ENCODE peak calls at places on chromosomes 5 and 9, in seven cellular contexts. K, O, P, N, Y, D and E are unnamed samples.

GRCh38 chr5:107968998-107969397 is 298.3 kb upstream of the EFNA5 start:
- DNase-seq in K (peak; percentile 72), O (peak; percentile 72), P (no peak), N (no peak), Y (no peak), D (no peak), E (peak; percentile 46)

GRCh38 chr5:136811551-136811950 is 446.2 kb upstream of the TRPC7 start:
- DNase-seq in K (peak; percentile 45), O (peak; percentile 86), P (no peak), N (no peak), Y (no peak), D (peak; percentile 73), E (peak; percentile 87)

GRCh38 chr5:72433520-72433919 is 73.7 kb downstream of the ZNF366 start:
- DNase-seq in K (no peak), O (no peak), P (no peak), N (no peak), Y (no peak), D (no peak), E (no peak)

GRCh38 chr9:86285247-86285646 is 2.9 kb upstream of the ISCA1 start:
- DNase-seq in K (no peak), O (no peak), P (no peak), N (no peak), Y (no peak), D (no peak), E (no peak)

GRCh38 chr5:40981420-40981819 is 72.1 kb downstream of the C7 start:
- DNase-seq in K (no peak), O (no peak), P (no peak), N (no peak), Y (no peak), D (no peak), E (no peak)

GRCh38 chr5:77563475-77563874 is 71.4 kb upstream of the WDR41 start:
- DNase-seq in K (no peak), O (no peak), P (no peak), N (no peak), Y (no peak), D (no peak), E (no peak)

GRCh38 chr9:88974641-88975040 is 16.6 kb upstream of the S1PR3 start:
- DNase-seq in K (no peak), O (no peak), P (no peak), N (peak; percentile 49), Y (no peak), D (no peak), E (no peak)

GRCh38 chr5:97980291-97980690 is 793.2 kb upstream of the RGMB start:
- DNase-seq in K (peak; percentile 55), O (no peak), P (no peak), N (no peak), Y (no peak), D (no peak), E (no peak)

GRCh38 chr5:137921931-137922330 is 32.7 kb downstream of the PKD2L2 start:
- DNase-seq in K (no peak), O (peak; percentile 44), P (no peak), N (no peak), Y (no peak), D (no peak), E (peak; percentile 43)

GRCh38 chr5:78574731-78575161 is 73.8 kb downstream of the LHFPL2 start:
- DNase-seq in K (no peak), O (peak; percentile 63), P (no peak), N (no peak), Y (no peak), D (no peak), E (peak; percentile 56)

GRCh38 chr9:80968611-80969010 is 720.7 kb downstream of the TLE1 start:
- DNase-seq in K (no peak), O (peak; percentile 86), P (no peak), N (no peak), Y (no peak), D (peak; percentile 42), E (peak; percentile 90)

GRCh38 chr9:137113385-137114159 is 961 bp downstream of the DPP7 start:
- DNase-seq in K (no peak), O (peak; percentile 24), P (no peak), N (no peak), Y (peak; percentile 49), D (no peak), E (no peak)

GRCh38 chr9:28810375-28811075 is 1237.2 kb upstream of the C9orf72 start:
- DNase-seq in K (no peak), O (peak; percentile 63), P (no peak), N (no peak), Y (no peak), D (no peak), E (peak; percentile 84)

GRCh38 chr5:150377964-150378694 is 20.6 kb downstream of the TCOF1 start:
- DNase-seq in K (no peak), O (peak; percentile 94), P (no peak), N (no peak), Y (no peak), D (peak; percentile 68), E (peak; percentile 88)

GRCh38 chr9:124505006-124505900 is 1.9 kb downstream of the NR5A1 start:
- DNase-seq in K (no peak), O (no peak), P (no peak), N (no peak), Y (no peak), D (no peak), E (no peak)

GRCh38 chr9:131298816-131299215 is 9.3 kb downstream of the PLPP7 start:
- DNase-seq in K (no peak), O (no peak), P (no peak), N (no peak), Y (no peak), D (no peak), E (no peak)

GRCh38 chr5:134846641-134846960 is 833 bp downstream of the C5orf24 start:
- DNase-seq in K (peak; percentile 63), O (peak; percentile 43), P (no peak), N (no peak), Y (no peak), D (no peak), E (peak; percentile 29)

GRCh38 chr9:130298663-130299279 is 33.2 kb downstream of the HMCN2 start:
- DNase-seq in K (no peak), O (peak; percentile 13), P (no peak), N (no peak), Y (no peak), D (no peak), E (no peak)

GRCh38 chr5:116738270-116738947 is 163.8 kb upstream of the SEMA6A start:
- DNase-seq in K (no peak), O (no peak), P (no peak), N (no peak), Y (no peak), D (no peak), E (peak; percentile 74)

GRCh38 chr5:68490401-68490800 is 274.8 kb downstream of the PIK3R1 start:
- DNase-seq in K (no peak), O (no peak), P (no peak), N (no peak), Y (no peak), D (no peak), E (no peak)

GRCh38 chr5:113757508-113757907 is 244.0 kb downstream of the YTHDC2 start:
- DNase-seq in K (no peak), O (no peak), P (no peak), N (no peak), Y (no peak), D (no peak), E (no peak)

GRCh38 chr5:134003957-134004625 is 684 bp downstream of the VDAC1 start:
- DNase-seq in K (peak; percentile 55), O (peak; percentile 60), P (peak; percentile 18), N (peak; percentile 86), Y (peak; percentile 73), D (no peak), E (peak; percentile 42)

GRCh38 chr9:87678650-87679355 is 47.1 kb upstream of the CTSL start:
- DNase-seq in K (peak; percentile 57), O (peak; percentile 80), P (no peak), N (peak; percentile 69), Y (no peak), D (peak; percentile 34), E (peak; percentile 70)

GRCh38 chr5:56048124-56048523 is 53.4 kb upstream of the IL6ST start:
- DNase-seq in K (no peak), O (no peak), P (no peak), N (no peak), Y (no peak), D (no peak), E (no peak)

GRCh38 chr9:134677743-134678142 is 36.1 kb downstream of the COL5A1 start:
- DNase-seq in K (no peak), O (no peak), P (no peak), N (no peak), Y (no peak), D (no peak), E (no peak)

GRCh38 chr5:139575751-139576150 is 14.6 kb downstream of the UBE2D2 start:
- DNase-seq in K (no peak), O (no peak), P (no peak), N (no peak), Y (peak; percentile 51), D (no peak), E (no peak)